ENCODE peak calls at places on chromosome 12, in ten cellular contexts. N is mucosa of descending colon; H is SK-N-SH; Q is astrocyte of the cerebellum; U is AG09309; O is adipocyte; G is Caco-2; Y is AG04449; W is mesendoderm; K is effector memory CD4-positive, alpha-beta T cell. J is an unnamed sample.

GRCh38 chr12:104347374-104348075 is 44.0 kb downstream of the EID3 start:
- DNase-seq in Y (no peak), W (no peak), H (no peak), Q (no peak), K (no peak), O (peak; percentile 37), G (no peak), U (no peak), N (no peak), J (no peak)

GRCh38 chr12:12081836-12082497 is 11.2 kb downstream of the BCL2L14 start:
- DNase-seq in W (peak; percentile 74), Q (peak; percentile 4), K (no peak), Y (no peak), G (peak; percentile 62), O (peak; percentile 70), N (peak; percentile 83), H (peak; percentile 67), U (peak; percentile 28), J (no peak)

GRCh38 chr12:59700145-59700435 is 104.3 kb downstream of the SLC16A7 start:
- DNase-seq in Y (no peak), N (no peak), Q (no peak), U (no peak), K (no peak), H (no peak), O (peak; percentile 43), W (no peak), G (no peak), J (no peak)

GRCh38 chr12:64109706-64110105 is 112.4 kb downstream of the KICS2 start:
- DNase-seq in N (no peak), K (no peak), Y (no peak), H (no peak), W (no peak), Q (no peak), O (no peak), U (no peak), G (no peak), J (no peak)

GRCh38 chr12:92921877-92922276 is 7.2 kb downstream of the EEA1 start:
- DNase-seq in H (no peak), Y (no peak), G (no peak), W (no peak), N (no peak), K (no peak), U (no peak), Q (no peak), O (no peak), J (no peak)

GRCh38 chr12:130468186-130468585 is 130.5 kb downstream of the PIWIL1 start:
- DNase-seq in Q (no peak), H (no peak), U (no peak), W (no peak), N (no peak), Y (no peak), K (no peak), O (no peak), G (no peak), J (no peak)

GRCh38 chr12:124456652-124457152 is 110.7 kb downstream of the NCOR2 start:
- DNase-seq in Q (no peak), U (no peak), N (peak; percentile 63), K (peak; percentile 52), G (no peak), H (no peak), Y (no peak), W (no peak), O (no peak), J (no peak)

GRCh38 chr12:127629066-127629820 is 637.7 kb upstream of the TMEM132C start:
- DNase-seq in Q (no peak), G (no peak), Y (no peak), K (no peak), W (no peak), O (peak; percentile 8), N (no peak), U (no peak), H (no peak), J (no peak)

GRCh38 chr12:57196956-57197355 is 19.6 kb upstream of the NXPH4 start:
- DNase-seq in N (no peak), H (no peak), U (no peak), Y (no peak), G (no peak), Q (no peak), O (no peak), K (no peak), W (no peak), J (no peak)

GRCh38 chr12:31923063-31923412 is 36.2 kb upstream of the RESF1 start:
- DNase-seq in W (peak; percentile 21), Q (no peak), G (no peak), U (no peak), H (no peak), K (no peak), Y (no peak), N (no peak), O (no peak), J (no peak)

GRCh38 chr12:31922341-31923062 is 36.7 kb upstream of the RESF1 start:
- DNase-seq in U (no peak), G (no peak), N (no peak), O (no peak), W (peak; percentile 37), Q (no peak), Y (no peak), H (no peak), K (no peak), J (no peak)

GRCh38 chr12:31931796-31932715 is 27.2 kb upstream of the RESF1 start:
- DNase-seq in O (no peak), Y (no peak), Q (no peak), U (no peak), G (no peak), H (no peak), N (no peak), K (no peak), W (peak; percentile 33), J (no peak)

GRCh38 chr12:31929140-31929526 is 30.1 kb upstream of the RESF1 start:
- DNase-seq in H (no peak), U (no peak), Q (no peak), N (no peak), Y (no peak), W (no peak), K (no peak), O (no peak), G (no peak), J (no peak)

GRCh38 chr12:31928246-31929139 is 30.7 kb upstream of the RESF1 start:
- DNase-seq in Q (no peak), N (no peak), O (no peak), K (no peak), G (no peak), Y (no peak), H (no peak), U (no peak), W (no peak), J (no peak)
- H3K4me3 ChIP-seq in Q (no peak overlapping the region), N (no peak overlapping the region), O (no peak overlapping the region), K (peak overlapping the region; percentile 33), G (no peak overlapping the region), Y (no peak overlapping the region), H (no peak overlapping the region), U (no peak overlapping the region), W (no peak overlapping the region), J (no peak overlapping the region)

GRCh38 chr12:116431677-116432300 is 127.4 kb upstream of the MAP1LC3B2 start:
- DNase-seq in N (no peak), Y (no peak), O (no peak), U (no peak), K (no peak), G (peak; percentile 39), H (no peak), W (peak; percentile 55), Q (no peak), J (no peak)

GRCh38 chr12:116436561-116437249 is 122.5 kb upstream of the MAP1LC3B2 start:
- DNase-seq in N (peak; percentile 66), W (no peak), U (no peak), K (no peak), H (no peak), Q (no peak), Y (no peak), O (no peak), G (no peak), J (no peak)

GRCh38 chr12:116432321-116432750 is 126.8 kb upstream of the MAP1LC3B2 start:
- DNase-seq in U (no peak), W (peak; percentile 52), O (peak; percentile 63), K (no peak), Q (no peak), H (no peak), G (no peak), N (no peak), Y (no peak), J (no peak)

GRCh38 chr12:116435984-116436383 is 123.2 kb upstream of the MAP1LC3B2 start:
- DNase-seq in W (no peak), U (no peak), H (no peak), G (no peak), O (no peak), N (no peak), K (no peak), Q (no peak), Y (no peak), J (no peak)

DNA sequence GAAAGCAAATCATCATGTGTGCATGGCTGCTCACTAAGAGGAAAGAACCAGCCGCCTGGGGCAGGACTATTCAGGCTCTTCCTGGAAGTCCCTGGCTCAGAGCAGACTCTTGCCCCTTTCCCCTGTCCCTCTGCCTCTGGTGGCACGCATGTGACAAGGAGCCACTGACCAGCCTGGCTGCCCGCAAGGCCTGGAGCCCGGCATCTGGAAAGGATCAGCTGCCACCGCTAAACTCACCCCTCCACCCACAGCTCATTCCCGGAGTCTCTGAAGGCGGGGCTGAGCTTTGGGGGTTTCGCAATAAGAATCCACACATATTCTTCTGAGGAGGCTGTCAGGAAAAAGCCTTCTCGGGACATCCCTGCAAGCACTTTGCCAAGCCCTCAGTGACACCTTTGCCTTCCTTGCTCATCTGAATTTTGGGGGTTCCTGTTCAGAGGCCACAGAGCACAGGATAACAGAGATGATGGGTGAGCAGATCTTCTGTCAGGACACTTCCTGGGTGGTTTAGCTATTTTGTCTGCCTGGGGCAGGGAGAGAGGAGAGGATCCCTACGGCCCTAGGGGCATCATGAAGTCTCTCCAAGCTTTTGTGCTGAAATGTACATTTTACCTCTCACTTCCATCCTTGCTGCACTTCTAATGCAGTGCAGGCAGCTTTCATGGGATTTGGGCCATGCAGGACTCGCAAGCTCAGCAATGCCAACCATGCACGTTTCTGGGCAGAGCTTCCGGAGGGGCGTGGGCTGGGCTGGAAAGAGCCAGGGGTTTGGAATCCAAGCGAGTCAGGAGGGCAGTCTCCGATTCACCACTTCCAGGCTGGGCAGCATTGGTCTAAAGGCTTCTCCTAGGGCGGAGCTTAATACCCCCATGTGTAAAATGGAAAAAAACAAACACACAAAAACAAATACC is 124.8 kb upstream of the MAP1LC3B2 start:
- DNase-seq in Q (peak; percentile 55), O (peak; percentile 99), W (peak; percentile 95), U (peak; percentile 85), K (no peak), N (peak; percentile 72), G (peak; percentile 94), H (peak; percentile 87), Y (peak; percentile 67), J (peak; percentile 83)
- H3K4me3 ChIP-seq in Q (peak overlapping the region; percentile 26), O (peak overlapping the region; percentile 71), W (no peak overlapping the region), U (peak overlapping the region; percentile 42), K (no peak overlapping the region), N (no peak overlapping the region), G (no peak overlapping the region), H (peak overlapping the region; percentile 39), Y (peak overlapping the region; percentile 57), J (peak overlapping the region; percentile 56)

GRCh38 chr12:62434504-62435336 is 31.9 kb upstream of the MON2 start:
- DNase-seq in U (no peak), K (no peak), N (no peak), Q (no peak), G (peak; percentile 47), H (peak; percentile 25), O (no peak), W (no peak), Y (no peak), J (no peak)
- H3K4me3 ChIP-seq in U (peak overlapping the region; percentile 48), K (peak overlapping the region; percentile 51), N (no peak overlapping the region), Q (peak overlapping the region; percentile 48), G (peak overlapping the region; percentile 54), H (peak overlapping the region; percentile 58), O (peak overlapping the region; percentile 79), W (no peak overlapping the region), Y (peak overlapping the region; percentile 62), J (peak overlapping the region; percentile 52)

GRCh38 chr12:50934981-50935807 is 17.1 kb upstream of the HIGD1C start:
- DNase-seq in H (no peak), W (no peak), K (no peak), U (peak; percentile 17), Y (no peak), Q (peak; percentile 28), G (no peak), N (no peak), O (peak; percentile 88), J (no peak)
- H3K4me3 ChIP-seq in H (no peak overlapping the region), W (no peak overlapping the region), K (no peak overlapping the region), U (no peak overlapping the region), Y (no peak overlapping the region), Q (no peak overlapping the region), G (no peak overlapping the region), N (no peak overlapping the region), O (peak overlapping the region; percentile 65), J (no peak overlapping the region)